ENCODE peak calls at places on chromosomes 3 and 15, in nine cellular contexts. One of them, this sample, is unnamed.

GRCh38 chr3:115217678-115218451 is 70.8 kb upstream of the ZBTB20 start:
- DNase-seq in uterus: peak
- DNase-seq in left kidney: peak
- DNase-seq in amygdala: no peak
- DNase-seq in stimulated activated CD8-positive, alpha-beta memory T cell treated with anti-CD3 and anti-CD28 coated beads, Interleukin-4, amount 100 ng/mL, for 24 hours: no peak
- DNase-seq in AG04450: peak
- DNase-seq in T47D: peak
- DNase-seq in DMS53: peak
- DNase-seq in GM04504: peak
- DNase-seq in this sample: peak

GRCh38 chr15:71083349-71083748 is 31.9 kb upstream of the THSD4 start:
- DNase-seq in uterus: peak
- DNase-seq in left kidney: no peak
- DNase-seq in amygdala: no peak
- DNase-seq in stimulated activated CD8-positive, alpha-beta memory T cell treated with anti-CD3 and anti-CD28 coated beads, Interleukin-4, amount 100 ng/mL, for 24 hours: no peak
- DNase-seq in AG04450: no peak
- DNase-seq in T47D: no peak
- DNase-seq in DMS53: no peak
- DNase-seq in GM04504: peak
- DNase-seq in this sample: no peak

GRCh38 chr3:120763601-120764000 is 21.1 kb downstream of the GTF2E1 start:
- DNase-seq in uterus: no peak
- DNase-seq in left kidney: no peak
- DNase-seq in amygdala: no peak
- DNase-seq in stimulated activated CD8-positive, alpha-beta memory T cell treated with anti-CD3 and anti-CD28 coated beads, Interleukin-4, amount 100 ng/mL, for 24 hours: no peak
- DNase-seq in AG04450: no peak
- DNase-seq in T47D: no peak
- DNase-seq in DMS53: no peak
- DNase-seq in GM04504: no peak
- DNase-seq in this sample: no peak

GRCh38 chr3:123327480-123327879 is 121.4 kb downstream of the ADCY5 start:
- DNase-seq in uterus: no peak
- DNase-seq in left kidney: no peak
- DNase-seq in amygdala: no peak
- DNase-seq in stimulated activated CD8-positive, alpha-beta memory T cell treated with anti-CD3 and anti-CD28 coated beads, Interleukin-4, amount 100 ng/mL, for 24 hours: no peak
- DNase-seq in AG04450: no peak
- DNase-seq in T47D: no peak
- DNase-seq in DMS53: no peak
- DNase-seq in GM04504: no peak
- DNase-seq in this sample: no peak

GRCh38 chr3:94226058-94226457 is 163.2 kb downstream of the NSUN3 start:
- DNase-seq in uterus: no peak
- DNase-seq in left kidney: peak
- DNase-seq in amygdala: no peak
- DNase-seq in stimulated activated CD8-positive, alpha-beta memory T cell treated with anti-CD3 and anti-CD28 coated beads, Interleukin-4, amount 100 ng/mL, for 24 hours: no peak
- DNase-seq in AG04450: no peak
- DNase-seq in T47D: no peak
- DNase-seq in DMS53: no peak
- DNase-seq in GM04504: no peak
- DNase-seq in this sample: no peak

GRCh38 chr15:101179341-101180153 is 72.3 kb downstream of the CHSY1 start:
- DNase-seq in uterus: no peak
- DNase-seq in left kidney: no peak
- DNase-seq in amygdala: no peak
- DNase-seq in stimulated activated CD8-positive, alpha-beta memory T cell treated with anti-CD3 and anti-CD28 coated beads, Interleukin-4, amount 100 ng/mL, for 24 hours: no peak
- DNase-seq in AG04450: no peak
- DNase-seq in T47D: no peak
- DNase-seq in DMS53: no peak
- DNase-seq in GM04504: peak
- DNase-seq in this sample: no peak

GRCh38 chr15:27179789-27180188 is 208.8 kb downstream of the GABRG3 start:
- DNase-seq in uterus: no peak
- DNase-seq in left kidney: no peak
- DNase-seq in amygdala: no peak
- DNase-seq in stimulated activated CD8-positive, alpha-beta memory T cell treated with anti-CD3 and anti-CD28 coated beads, Interleukin-4, amount 100 ng/mL, for 24 hours: no peak
- DNase-seq in AG04450: no peak
- DNase-seq in T47D: no peak
- DNase-seq in DMS53: peak
- DNase-seq in GM04504: no peak
- DNase-seq in this sample: no peak

GRCh38 chr3:48039487-48040190 is 23.4 kb upstream of the MAP4 start:
- DNase-seq in uterus: no peak
- DNase-seq in left kidney: peak
- DNase-seq in amygdala: no peak
- DNase-seq in stimulated activated CD8-positive, alpha-beta memory T cell treated with anti-CD3 and anti-CD28 coated beads, Interleukin-4, amount 100 ng/mL, for 24 hours: no peak
- DNase-seq in AG04450: no peak
- DNase-seq in T47D: no peak
- DNase-seq in DMS53: peak
- DNase-seq in GM04504: peak
- DNase-seq in this sample: no peak

GRCh38 chr3:95311272-95311671 is 1248.4 kb downstream of the NSUN3 start:
- DNase-seq in uterus: no peak
- DNase-seq in left kidney: no peak
- DNase-seq in amygdala: no peak
- DNase-seq in stimulated activated CD8-positive, alpha-beta memory T cell treated with anti-CD3 and anti-CD28 coated beads, Interleukin-4, amount 100 ng/mL, for 24 hours: no peak
- DNase-seq in AG04450: no peak
- DNase-seq in T47D: no peak
- DNase-seq in DMS53: no peak
- DNase-seq in GM04504: no peak
- DNase-seq in this sample: no peak

GRCh38 chr3:126103121-126104027 is 19.4 kb upstream of the SLC41A3 start:
- DNase-seq in uterus: no peak
- DNase-seq in left kidney: peak
- DNase-seq in amygdala: no peak
- DNase-seq in stimulated activated CD8-positive, alpha-beta memory T cell treated with anti-CD3 and anti-CD28 coated beads, Interleukin-4, amount 100 ng/mL, for 24 hours: no peak
- DNase-seq in AG04450: no peak
- DNase-seq in T47D: peak
- DNase-seq in DMS53: no peak
- DNase-seq in GM04504: no peak
- DNase-seq in this sample: no peak

GRCh38 chr3:11718582-11719405 is 75.1 kb upstream of the VGLL4 start:
- DNase-seq in uterus: peak
- DNase-seq in left kidney: peak
- DNase-seq in amygdala: no peak
- DNase-seq in stimulated activated CD8-positive, alpha-beta memory T cell treated with anti-CD3 and anti-CD28 coated beads, Interleukin-4, amount 100 ng/mL, for 24 hours: no peak
- DNase-seq in AG04450: no peak
- DNase-seq in T47D: peak
- DNase-seq in DMS53: peak
- DNase-seq in GM04504: no peak
- DNase-seq in this sample: peak

GRCh38 chr3:52530918-52531635 is 2.6 kb downstream of the NT5DC2 start:
- DNase-seq in uterus: no peak
- DNase-seq in left kidney: no peak
- DNase-seq in amygdala: no peak
- DNase-seq in stimulated activated CD8-positive, alpha-beta memory T cell treated with anti-CD3 and anti-CD28 coated beads, Interleukin-4, amount 100 ng/mL, for 24 hours: no peak
- DNase-seq in AG04450: no peak
- DNase-seq in T47D: no peak
- DNase-seq in DMS53: no peak
- DNase-seq in GM04504: no peak
- DNase-seq in this sample: no peak

This sample was measured in WERI-Rb-1.